ENCODE peak calls at places on chromosomes 3 and 15, in six cellular contexts. One of them, this sample, is unnamed.

GRCh38 chr15:25801586-25802284 is 61.4 kb downstream of the ATP10A start:
- DNase-seq in MCF 10A: no peak
- DNase-seq in heart right ventricle: no peak
- DNase-seq in GM13977: no peak
- DNase-seq in BJ: no peak
- DNase-seq in SK-N-SH: no peak
- DNase-seq in this sample: no peak

GRCh38 chr3:71389911-71390573 is 193.5 kb downstream of the FOXP1 start:
- DNase-seq in SK-N-SH: no peak
- DNase-seq in GM13977: no peak
- DNase-seq in heart right ventricle: peak
- DNase-seq in BJ: no peak
- DNase-seq in MCF 10A: peak
- DNase-seq in this sample: no peak

GRCh38 chr3:136250862-136251460 is 821 bp downstream of the PCCB start:
- DNase-seq in GM13977: peak
- DNase-seq in SK-N-SH: peak
- DNase-seq in MCF 10A: peak
- DNase-seq in BJ: no peak
- DNase-seq in heart right ventricle: peak
- DNase-seq in this sample: peak

GRCh38 chr15:37104413-37105392 is 4.4 kb upstream of the MEIS2 start:
- DNase-seq in SK-N-SH: peak
- DNase-seq in GM13977: no peak
- DNase-seq in heart right ventricle: no peak
- DNase-seq in BJ: no peak
- DNase-seq in MCF 10A: no peak
- DNase-seq in this sample: no peak

GRCh38 chr15:53789654-53790053 is 30.2 kb upstream of the WDR72 start:
- DNase-seq in GM13977: no peak
- DNase-seq in heart right ventricle: no peak
- DNase-seq in SK-N-SH: no peak
- DNase-seq in MCF 10A: no peak
- DNase-seq in BJ: no peak
- DNase-seq in this sample: no peak

GRCh38 chr15:37016287-37016686 is 84.1 kb downstream of the MEIS2 start:
- DNase-seq in GM13977: no peak
- DNase-seq in heart right ventricle: peak
- DNase-seq in BJ: peak
- DNase-seq in SK-N-SH: no peak
- DNase-seq in MCF 10A: no peak
- DNase-seq in this sample: no peak

GRCh38 chr3:16374047-16375019 is 109.3 kb downstream of the OXNAD1 start:
- DNase-seq in BJ: no peak
- DNase-seq in SK-N-SH: no peak
- DNase-seq in heart right ventricle: no peak
- DNase-seq in GM13977: no peak
- DNase-seq in MCF 10A: no peak
- DNase-seq in this sample: no peak

GRCh38 chr3:111069974-111070751 is 1.5 kb upstream of the NECTIN3 start:
- DNase-seq in heart right ventricle: peak
- DNase-seq in BJ: no peak
- DNase-seq in MCF 10A: no peak
- DNase-seq in GM13977: no peak
- DNase-seq in SK-N-SH: peak
- DNase-seq in this sample: no peak

GRCh38 chr3:184368804-184369183 is 7.3 kb downstream of the POLR2H start:
- DNase-seq in heart right ventricle: no peak
- DNase-seq in SK-N-SH: no peak
- DNase-seq in BJ: peak
- DNase-seq in GM13977: no peak
- DNase-seq in MCF 10A: no peak
- DNase-seq in this sample: no peak

GRCh38 chr15:28935316-28935715 is 49.5 kb downstream of the APBA2 start:
- DNase-seq in heart right ventricle: no peak
- DNase-seq in BJ: no peak
- DNase-seq in MCF 10A: no peak
- DNase-seq in SK-N-SH: no peak
- DNase-seq in GM13977: no peak
- DNase-seq in this sample: no peak

GRCh38 chr15:96610757-96611156 is 280.3 kb downstream of the NR2F2 start:
- DNase-seq in heart right ventricle: no peak
- DNase-seq in GM13977: no peak
- DNase-seq in SK-N-SH: no peak
- DNase-seq in BJ: no peak
- DNase-seq in MCF 10A: no peak
- DNase-seq in this sample: no peak

GRCh38 chr3:76991165-76991564 is 48.7 kb upstream of the ROBO2 start:
- DNase-seq in MCF 10A: peak
- DNase-seq in BJ: no peak
- DNase-seq in SK-N-SH: no peak
- DNase-seq in GM13977: no peak
- DNase-seq in heart right ventricle: no peak
- DNase-seq in this sample: no peak

GRCh38 chr15:60551781-60552161 is 72.8 kb upstream of the ICE2 start:
- DNase-seq in heart right ventricle: no peak
- DNase-seq in BJ: no peak
- DNase-seq in SK-N-SH: no peak
- DNase-seq in MCF 10A: peak
- DNase-seq in GM13977: no peak
- DNase-seq in this sample: no peak
- TF ChIP-seq CTCF in heart right ventricle: no peak
- TF ChIP-seq CTCF in BJ: no peak
- TF ChIP-seq CTCF in SK-N-SH: no peak
- TF ChIP-seq CTCF in MCF 10A: peak
- TF ChIP-seq CTCF in GM13977: peak
- TF ChIP-seq CTCF in this sample: no peak

DNA sequence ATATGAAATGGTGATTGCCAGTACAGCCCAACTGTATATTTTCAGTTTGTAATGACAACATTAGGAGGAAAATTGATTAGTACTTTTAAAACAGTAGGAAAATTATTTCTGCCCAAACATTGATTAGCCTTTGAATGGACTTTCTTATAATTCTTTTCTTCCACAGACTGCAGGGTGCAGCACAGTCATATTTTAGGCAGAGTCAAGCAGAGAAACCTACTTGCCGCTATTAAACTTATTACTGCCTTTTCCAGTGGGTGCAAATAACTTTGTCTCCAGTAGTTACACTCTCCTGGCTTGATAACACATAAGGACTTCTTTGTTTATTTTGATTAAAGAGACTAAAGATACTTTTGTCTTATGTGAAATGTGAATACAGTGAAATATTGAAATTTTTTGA is 85.4 kb downstream of the PPM1L start:
- DNase-seq in MCF 10A: no peak
- DNase-seq in GM13977: no peak
- DNase-seq in SK-N-SH: no peak
- DNase-seq in heart right ventricle: no peak
- DNase-seq in BJ: no peak
- DNase-seq in this sample: no peak
- TF ChIP-seq CTCF in MCF 10A: no peak
- TF ChIP-seq CTCF in GM13977: peak
- TF ChIP-seq CTCF in SK-N-SH: no peak
- TF ChIP-seq CTCF in heart right ventricle: no peak
- TF ChIP-seq CTCF in BJ: no peak
- TF ChIP-seq CTCF in this sample: no peak

GRCh38 chr3:65024148-65024547 is 336.3 kb upstream of the ADAMTS9 start:
- DNase-seq in SK-N-SH: no peak
- DNase-seq in GM13977: no peak
- DNase-seq in MCF 10A: no peak
- DNase-seq in BJ: no peak
- DNase-seq in heart right ventricle: no peak
- DNase-seq in this sample: no peak
- TF ChIP-seq CTCF in SK-N-SH: no peak
- TF ChIP-seq CTCF in GM13977: no peak
- TF ChIP-seq CTCF in MCF 10A: no peak
- TF ChIP-seq CTCF in BJ: no peak
- TF ChIP-seq CTCF in heart right ventricle: no peak
- TF ChIP-seq CTCF in this sample: no peak

DNA sequence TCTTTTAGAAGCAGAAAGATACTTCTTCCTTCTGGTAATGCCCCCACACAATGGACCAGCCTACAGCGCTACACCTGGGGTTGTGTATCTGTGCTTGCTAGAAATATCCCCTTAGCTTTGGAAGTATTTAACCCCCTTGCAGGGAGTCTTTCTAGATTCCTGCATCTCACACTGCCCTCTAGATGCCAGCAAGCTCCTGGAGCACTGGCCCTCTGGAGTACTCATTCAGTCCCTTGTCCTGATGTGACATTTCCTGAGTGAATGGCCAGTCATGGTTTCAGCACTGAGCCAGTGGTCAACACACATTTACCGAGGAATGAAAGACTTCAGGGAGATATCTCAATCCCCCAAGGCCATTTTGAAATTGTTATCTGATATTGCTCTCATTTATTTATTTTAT is 30.5 kb upstream of the RBP2 start:
- DNase-seq in BJ: no peak
- DNase-seq in GM13977: no peak
- DNase-seq in heart right ventricle: no peak
- DNase-seq in SK-N-SH: no peak
- DNase-seq in MCF 10A: peak
- DNase-seq in this sample: no peak
- TF ChIP-seq CTCF in BJ: no peak
- TF ChIP-seq CTCF in GM13977: peak
- TF ChIP-seq CTCF in heart right ventricle: no peak
- TF ChIP-seq CTCF in SK-N-SH: no peak
- TF ChIP-seq CTCF in MCF 10A: no peak
- TF ChIP-seq CTCF in this sample: no peak

DNA sequence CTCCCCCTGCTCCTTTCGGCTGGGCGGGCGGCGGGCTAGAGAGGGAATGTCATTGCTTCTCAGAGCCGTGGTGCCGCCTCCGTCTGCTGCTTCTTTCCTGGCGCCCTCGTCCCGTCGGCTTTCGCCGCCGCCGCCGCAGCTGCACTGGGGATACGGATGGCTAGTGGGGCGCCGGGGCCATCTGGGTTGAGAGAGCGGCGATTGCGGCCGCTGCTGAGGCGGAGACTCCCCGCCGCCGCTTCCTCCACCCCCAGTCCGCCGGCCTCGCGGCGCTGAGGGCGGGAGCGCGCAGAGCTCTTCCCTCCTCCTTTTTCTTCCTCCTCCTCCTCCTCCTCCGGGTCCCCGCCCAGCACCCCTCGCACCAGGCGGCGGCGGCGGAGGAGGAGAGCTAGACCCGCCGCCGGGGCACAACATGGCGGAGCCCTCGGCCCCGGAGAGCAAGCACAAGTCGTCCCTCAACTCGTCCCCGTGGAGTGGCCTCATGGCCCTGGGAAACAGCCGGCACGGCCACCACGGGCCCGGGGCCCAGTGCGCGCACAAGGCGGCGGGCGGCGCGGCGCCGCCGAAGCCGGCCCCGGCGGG is at the start of gene STT3B:
- DNase-seq in BJ: no peak
- DNase-seq in GM13977: peak
- DNase-seq in MCF 10A: peak
- DNase-seq in SK-N-SH: peak
- DNase-seq in heart right ventricle: peak
- DNase-seq in this sample: peak
- TF ChIP-seq CTCF in BJ: no peak
- TF ChIP-seq CTCF in GM13977: no peak
- TF ChIP-seq CTCF in MCF 10A: no peak
- TF ChIP-seq CTCF in SK-N-SH: no peak
- TF ChIP-seq CTCF in heart right ventricle: no peak
- TF ChIP-seq CTCF in this sample: no peak

GRCh38 chr3:78901544-78901943 is 866.3 kb downstream of the ROBO1 start:
- DNase-seq in GM13977: no peak
- DNase-seq in BJ: no peak
- DNase-seq in heart right ventricle: no peak
- DNase-seq in MCF 10A: no peak
- DNase-seq in SK-N-SH: no peak
- DNase-seq in this sample: no peak

GRCh38 chr3:78899846-78900245 is 868.0 kb downstream of the ROBO1 start:
- DNase-seq in heart right ventricle: no peak
- DNase-seq in SK-N-SH: no peak
- DNase-seq in MCF 10A: no peak
- DNase-seq in GM13977: no peak
- DNase-seq in BJ: no peak
- DNase-seq in this sample: no peak

GRCh38 chr3:78895528-78895927 is 872.3 kb downstream of the ROBO1 start:
- DNase-seq in GM13977: no peak
- DNase-seq in BJ: no peak
- DNase-seq in SK-N-SH: no peak
- DNase-seq in MCF 10A: no peak
- DNase-seq in heart right ventricle: no peak
- DNase-seq in this sample: no peak

GRCh38 chr3:78900879-78901278 is 866.9 kb downstream of the ROBO1 start:
- DNase-seq in GM13977: no peak
- DNase-seq in BJ: no peak
- DNase-seq in SK-N-SH: no peak
- DNase-seq in MCF 10A: no peak
- DNase-seq in heart right ventricle: no peak
- DNase-seq in this sample: no peak

GRCh38 chr3:78900426-78900825 is 867.4 kb downstream of the ROBO1 start:
- DNase-seq in BJ: no peak
- DNase-seq in GM13977: no peak
- DNase-seq in MCF 10A: no peak
- DNase-seq in SK-N-SH: no peak
- DNase-seq in heart right ventricle: no peak
- DNase-seq in this sample: no peak
- TF ChIP-seq CTCF in BJ: no peak
- TF ChIP-seq CTCF in GM13977: no peak
- TF ChIP-seq CTCF in MCF 10A: no peak
- TF ChIP-seq CTCF in SK-N-SH: no peak
- TF ChIP-seq CTCF in heart right ventricle: no peak
- TF ChIP-seq CTCF in this sample: no peak

DNA sequence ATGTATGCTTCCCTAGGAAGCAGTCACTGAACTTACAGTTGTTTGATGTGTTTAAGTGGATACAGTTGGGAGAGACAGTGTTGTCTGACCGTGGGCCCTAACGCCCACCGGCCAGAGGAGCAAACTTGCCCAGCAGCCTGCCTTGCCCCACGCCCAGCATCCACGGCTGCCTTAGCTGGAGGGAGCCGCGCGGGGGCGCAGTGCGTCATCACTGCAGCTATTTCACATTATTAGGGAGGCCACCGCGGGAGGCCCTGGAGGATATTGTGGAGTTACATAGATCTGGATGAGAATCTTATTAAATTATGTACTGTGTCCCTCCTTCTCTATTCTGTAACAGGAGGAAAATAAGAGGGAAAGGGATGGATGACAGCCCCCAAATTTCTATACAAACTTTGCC is 267.2 kb downstream of the GABRG3 start:
- DNase-seq in GM13977: no peak
- DNase-seq in SK-N-SH: no peak
- DNase-seq in MCF 10A: no peak
- DNase-seq in heart right ventricle: no peak
- DNase-seq in BJ: no peak
- DNase-seq in this sample: no peak
- TF ChIP-seq CTCF in GM13977: no peak
- TF ChIP-seq CTCF in SK-N-SH: no peak
- TF ChIP-seq CTCF in MCF 10A: no peak
- TF ChIP-seq CTCF in heart right ventricle: no peak
- TF ChIP-seq CTCF in BJ: no peak
- TF ChIP-seq CTCF in this sample: no peak

GRCh38 chr15:34038404-34039179 is 412 bp downstream of the AVEN start:
- DNase-seq in heart right ventricle: peak
- DNase-seq in SK-N-SH: peak
- DNase-seq in BJ: no peak
- DNase-seq in MCF 10A: peak
- DNase-seq in GM13977: peak
- DNase-seq in this sample: no peak
- TF ChIP-seq CTCF in heart right ventricle: no peak
- TF ChIP-seq CTCF in SK-N-SH: no peak
- TF ChIP-seq CTCF in BJ: no peak
- TF ChIP-seq CTCF in MCF 10A: no peak
- TF ChIP-seq CTCF in GM13977: no peak
- TF ChIP-seq CTCF in this sample: no peak

GRCh38 chr3:10973196-10973595 is 19.4 kb upstream of the SLC6A1 start:
- DNase-seq in SK-N-SH: no peak
- DNase-seq in MCF 10A: no peak
- DNase-seq in GM13977: no peak
- DNase-seq in heart right ventricle: no peak
- DNase-seq in BJ: no peak
- DNase-seq in this sample: no peak
- TF ChIP-seq CTCF in SK-N-SH: no peak
- TF ChIP-seq CTCF in MCF 10A: no peak
- TF ChIP-seq CTCF in GM13977: no peak
- TF ChIP-seq CTCF in heart right ventricle: no peak
- TF ChIP-seq CTCF in BJ: no peak
- TF ChIP-seq CTCF in this sample: no peak

This sample was measured in CD14-positive monocyte.